ENCODE peak calls at places on chromosomes 13 and 19, in four cellular contexts. One of them, this sample, is unnamed. For H3K4me1, the result is how much of the 10 kb centered on the place peaks cover.

GRCh38 chr13:46575321-46575721 is 22.4 kb downstream of the LRCH1 start:
- DNase-seq in K562: no peak
- DNase-seq in SK-N-SH: no peak
- DNase-seq in ovary: no peak
- DNase-seq in this sample: no peak

GRCh38 chr13:30504081-30504480 is 38.3 kb upstream of the HMGB1 start:
- DNase-seq in SK-N-SH: no peak
- DNase-seq in ovary: no peak
- DNase-seq in K562: peak
- DNase-seq in this sample: no peak

GRCh38 chr19:29517412-29517811 is 8.4 kb upstream of the VSTM2B start:
- DNase-seq in SK-N-SH: no peak
- DNase-seq in K562: no peak
- DNase-seq in ovary: no peak
- DNase-seq in this sample: no peak

GRCh38 chr13:58429917-58430316 is 798.4 kb downstream of the PCDH17 start:
- DNase-seq in SK-N-SH: no peak
- DNase-seq in ovary: no peak
- DNase-seq in K562: no peak
- DNase-seq in this sample: no peak

GRCh38 chr13:64459778-64460177 is 2770.4 kb downstream of the PCDH9 start:
- DNase-seq in ovary: no peak
- DNase-seq in K562: no peak
- DNase-seq in SK-N-SH: no peak
- DNase-seq in this sample: no peak

GRCh38 chr19:292281-292884 is 1.2 kb upstream of the PLPP2 start:
- DNase-seq in SK-N-SH: peak
- DNase-seq in K562: no peak
- DNase-seq in ovary: no peak
- DNase-seq in this sample: no peak

GRCh38 chr19:15154002-15154612 is 46.7 kb downstream of the NOTCH3 start:
- DNase-seq in SK-N-SH: peak
- DNase-seq in ovary: no peak
- DNase-seq in K562: peak
- DNase-seq in this sample: peak

GRCh38 chr13:105410602-105411001 is 1124.9 kb downstream of the EFNB2 start:
- DNase-seq in K562: peak
- DNase-seq in SK-N-SH: peak
- DNase-seq in ovary: peak
- DNase-seq in this sample: peak

GRCh38 chr13:52809310-52809769 is 39.1 kb downstream of the PCDH8 start:
- DNase-seq in K562: peak
- DNase-seq in SK-N-SH: peak
- DNase-seq in ovary: no peak
- DNase-seq in this sample: peak

GRCh38 chr19:45881909-45882528 is 3.9 kb downstream of the IRF2BP1 start:
- DNase-seq in K562: peak
- DNase-seq in SK-N-SH: peak
- DNase-seq in ovary: no peak
- DNase-seq in this sample: peak

GRCh38 chr13:99979453-99980200 is 2.0 kb upstream of the ZIC2 start:
- DNase-seq in K562: no peak
- DNase-seq in SK-N-SH: peak
- DNase-seq in ovary: peak
- DNase-seq in this sample: no peak

GRCh38 chr13:90270231-90270630 is 1077.3 kb upstream of the MIR17HG start:
- DNase-seq in ovary: no peak
- DNase-seq in K562: no peak
- DNase-seq in SK-N-SH: no peak
- DNase-seq in this sample: no peak

GRCh38 chr19:45156231-45156630 is 4.6 kb downstream of the NKPD1 start:
- DNase-seq in ovary: no peak
- DNase-seq in K562: no peak
- DNase-seq in SK-N-SH: no peak
- DNase-seq in this sample: no peak

GRCh38 chr13:40026174-40026585 is 370.7 kb downstream of the COG6 start:
- DNase-seq in SK-N-SH: no peak
- DNase-seq in K562: no peak
- DNase-seq in ovary: no peak
- DNase-seq in this sample: no peak

GRCh38 chr19:41735071-41735623 is 20.2 kb upstream of the CEACAM6 start:
- DNase-seq in K562: no peak
- DNase-seq in ovary: no peak
- DNase-seq in SK-N-SH: no peak
- DNase-seq in this sample: no peak

GRCh38 chr13:114099918-114100445 is 32.4 kb downstream of the RASA3 start:
- DNase-seq in K562: no peak
- DNase-seq in ovary: peak
- DNase-seq in SK-N-SH: peak
- DNase-seq in this sample: peak

GRCh38 chr13:25687622-25688225 is 315.9 kb downstream of the ATP8A2 start:
- DNase-seq in K562: no peak
- DNase-seq in SK-N-SH: no peak
- DNase-seq in ovary: no peak
- DNase-seq in this sample: peak

GRCh38 chr13:21800847-21801616 is 130.2 kb downstream of the FGF9 start:
- DNase-seq in K562: peak
- DNase-seq in SK-N-SH: no peak
- DNase-seq in ovary: no peak
- DNase-seq in this sample: no peak

GRCh38 chr19:17526922-17527321 is 15.5 kb downstream of the PGLS start:
- DNase-seq in SK-N-SH: no peak
- DNase-seq in ovary: no peak
- DNase-seq in K562: no peak
- DNase-seq in this sample: peak

GRCh38 chr19:32287811-32288227 is 57.6 kb upstream of the ZNF507 start:
- DNase-seq in SK-N-SH: no peak
- DNase-seq in K562: peak
- DNase-seq in ovary: peak
- DNase-seq in this sample: peak

GRCh38 chr13:71607575-71607974 is 259.4 kb downstream of the DACH1 start:
- DNase-seq in K562: no peak
- DNase-seq in SK-N-SH: no peak
- DNase-seq in ovary: no peak
- DNase-seq in this sample: no peak

GRCh38 chr13:102033316-102033715 is 368.5 kb downstream of the FGF14 start:
- DNase-seq in K562: no peak
- DNase-seq in ovary: no peak
- DNase-seq in SK-N-SH: no peak
- DNase-seq in this sample: no peak

GRCh38 chr19:35144600-35145436 is 1.8 kb downstream of the FXYD7 start:
- DNase-seq in K562: peak
- DNase-seq in ovary: peak
- DNase-seq in SK-N-SH: no peak
- DNase-seq in this sample: peak

GRCh38 chr19:42436006-42436405 is 6.7 kb downstream of the CXCL17 start:
- DNase-seq in ovary: no peak
- DNase-seq in SK-N-SH: no peak
- DNase-seq in K562: no peak
- DNase-seq in this sample: no peak

GRCh38 chr19:45512881-45513483 is 5.7 kb downstream of the VASP start:
- DNase-seq in ovary: no peak
- DNase-seq in K562: no peak
- DNase-seq in SK-N-SH: no peak
- DNase-seq in this sample: no peak

GRCh38 chr13:46554971-46555370 is 2.0 kb downstream of the LRCH1 start:
- DNase-seq in K562: no peak
- DNase-seq in ovary: no peak
- DNase-seq in SK-N-SH: no peak
- DNase-seq in this sample: no peak

GRCh38 chr13:44103721-44104490 is 224.2 kb downstream of the LACC1 start:
- DNase-seq in SK-N-SH: no peak
- DNase-seq in K562: no peak
- DNase-seq in ovary: peak
- DNase-seq in this sample: peak

GRCh38 chr13:60080871-60081270 is 82.9 kb downstream of the DIAPH3 start:
- DNase-seq in K562: no peak
- DNase-seq in SK-N-SH: no peak
- DNase-seq in ovary: no peak
- DNase-seq in this sample: no peak

GRCh38 chr19:16447015-16447384 is 24.8 kb downstream of the EPS15L1 start:
- DNase-seq in SK-N-SH: no peak
- DNase-seq in ovary: peak
- DNase-seq in K562: peak
- DNase-seq in this sample: peak

GRCh38 chr13:80463673-80464352 is 122.9 kb upstream of the SPRY2 start:
- DNase-seq in ovary: no peak
- DNase-seq in K562: no peak
- DNase-seq in SK-N-SH: no peak
- DNase-seq in this sample: no peak

DNA sequence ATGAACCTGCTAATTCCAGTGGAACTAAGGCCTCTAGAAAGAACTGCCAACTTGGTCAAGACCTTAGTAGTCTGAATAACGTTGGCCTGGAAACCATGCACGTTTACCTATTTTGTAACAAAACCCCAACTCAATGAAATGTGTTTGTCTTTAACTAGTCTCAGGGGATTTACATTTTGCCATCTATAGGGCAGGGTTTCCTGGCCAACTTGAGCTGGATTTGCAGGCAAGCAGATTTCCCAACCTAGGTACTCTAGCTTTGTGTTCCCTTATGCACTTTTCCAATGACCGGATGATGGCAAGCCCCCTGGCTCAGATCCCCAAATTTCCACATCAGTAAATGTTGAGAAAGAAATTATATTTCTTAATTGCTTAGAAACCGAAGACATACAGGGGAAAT is 114.5 kb downstream of the IRS2 start:
- DNase-seq in K562: no peak
- DNase-seq in ovary: no peak
- DNase-seq in SK-N-SH: no peak
- DNase-seq in this sample: no peak
- H3K4me1 ChIP-seq in K562: under half
- H3K4me1 ChIP-seq in ovary: under half
- H3K4me1 ChIP-seq in SK-N-SH: under half
- H3K4me1 ChIP-seq in this sample: under half

DNA sequence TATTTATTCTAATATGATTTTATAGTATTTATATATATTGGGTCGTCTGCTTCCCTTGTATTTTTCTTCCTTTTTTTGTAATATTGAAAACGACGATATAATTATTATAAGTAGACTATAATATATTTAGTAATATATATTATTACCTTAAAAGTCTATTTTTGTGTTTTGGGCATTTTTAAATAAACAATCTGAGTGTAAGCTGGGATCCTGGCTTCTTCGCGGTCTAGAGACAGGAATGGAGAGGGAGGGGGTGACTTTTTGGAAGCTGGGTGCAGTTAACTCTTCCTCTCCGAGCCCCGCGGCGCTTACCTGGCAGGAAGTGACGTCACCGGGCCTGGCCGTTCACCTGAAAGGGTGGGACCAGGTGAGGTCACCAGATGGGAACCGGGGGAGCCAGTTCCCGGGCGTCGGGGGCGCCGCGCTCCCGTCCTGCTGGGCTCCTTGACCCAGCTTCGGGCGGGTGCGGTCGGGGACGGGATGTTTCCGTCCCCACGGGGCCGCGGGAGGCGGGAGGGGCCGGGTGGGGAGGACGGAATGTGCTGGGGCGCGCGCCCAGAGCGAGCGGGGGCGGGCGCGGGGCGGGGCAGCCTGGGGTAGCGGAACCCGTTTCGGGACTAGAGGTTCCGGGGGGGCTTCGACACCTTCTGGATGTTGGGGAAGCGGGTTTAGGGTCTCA is 2.7 kb downstream of the ZFP36 start:
- DNase-seq in SK-N-SH: peak
- DNase-seq in ovary: peak
- DNase-seq in K562: peak
- DNase-seq in this sample: peak
- TF ChIP-seq EP300 in SK-N-SH: no peak
- TF ChIP-seq EP300 in ovary: peak
- TF ChIP-seq EP300 in K562: no peak
- TF ChIP-seq EP300 in this sample: peak

GRCh38 chr19:2047076-2047448 is 4.0 kb downstream of the MKNK2 start:
- DNase-seq in K562: no peak
- DNase-seq in ovary: no peak
- DNase-seq in SK-N-SH: no peak
- DNase-seq in this sample: no peak
- H3K27ac ChIP-seq in K562: no peak
- H3K27ac ChIP-seq in ovary: no peak
- H3K27ac ChIP-seq in SK-N-SH: no peak
- H3K27ac ChIP-seq in this sample: peak

GRCh38 chr13:97253581-97254293 is 31.6 kb downstream of the MBNL2 start:
- DNase-seq in K562: no peak
- DNase-seq in SK-N-SH: no peak
- DNase-seq in ovary: no peak
- DNase-seq in this sample: no peak

GRCh38 chr13:97254809-97255208 is 32.7 kb downstream of the MBNL2 start:
- DNase-seq in SK-N-SH: no peak
- DNase-seq in ovary: no peak
- DNase-seq in K562: no peak
- DNase-seq in this sample: no peak

GRCh38 chr13:97250560-97250959 is 28.4 kb downstream of the MBNL2 start:
- DNase-seq in K562: no peak
- DNase-seq in ovary: no peak
- DNase-seq in SK-N-SH: no peak
- DNase-seq in this sample: no peak

GRCh38 chr13:97249797-97250495 is 27.8 kb downstream of the MBNL2 start:
- DNase-seq in SK-N-SH: no peak
- DNase-seq in K562: no peak
- DNase-seq in ovary: no peak
- DNase-seq in this sample: no peak

GRCh38 chr13:97252735-97253134 is 30.6 kb downstream of the MBNL2 start:
- DNase-seq in SK-N-SH: no peak
- DNase-seq in ovary: no peak
- DNase-seq in K562: no peak
- DNase-seq in this sample: no peak
- H3K4me1 ChIP-seq in SK-N-SH: under half
- H3K4me1 ChIP-seq in ovary: under half
- H3K4me1 ChIP-seq in K562: under half
- H3K4me1 ChIP-seq in this sample: under half

GRCh38 chr19:53552001-53552721 is 14.2 kb downstream of the ZNF331 start:
- DNase-seq in SK-N-SH: no peak
- DNase-seq in K562: no peak
- DNase-seq in ovary: no peak
- DNase-seq in this sample: no peak

GRCh38 chr19:53553159-53553558 is 15.2 kb downstream of the ZNF331 start:
- DNase-seq in K562: no peak
- DNase-seq in SK-N-SH: no peak
- DNase-seq in ovary: no peak
- DNase-seq in this sample: no peak

GRCh38 chr19:53554804-53555203 is 16.9 kb downstream of the ZNF331 start:
- DNase-seq in ovary: no peak
- DNase-seq in SK-N-SH: no peak
- DNase-seq in K562: no peak
- DNase-seq in this sample: no peak

GRCh38 chr19:53555352-53555751 is 17.4 kb downstream of the ZNF331 start:
- DNase-seq in ovary: no peak
- DNase-seq in K562: no peak
- DNase-seq in SK-N-SH: no peak
- DNase-seq in this sample: no peak

GRCh38 chr19:53553865-53554791 is 16.2 kb downstream of the ZNF331 start:
- DNase-seq in SK-N-SH: peak
- DNase-seq in ovary: peak
- DNase-seq in K562: no peak
- DNase-seq in this sample: peak
- TF ChIP-seq EP300 in SK-N-SH: no peak
- TF ChIP-seq EP300 in ovary: peak
- TF ChIP-seq EP300 in K562: no peak
- TF ChIP-seq EP300 in this sample: peak

This sample was measured in transverse colon.